ENCODE peak calls at places on chromosomes 5 and 9, in four cellular contexts. S is activated T-cell treated with anti-CD3 and anti-CD28 coated beads, Interleukin-2, amount 50 U/mL, for 4 hours; B is nephron progenitor cell; T is HTR-8/SVneo. M is an unnamed sample.

GRCh38 chr9:2872307-2872940 is 28.5 kb upstream of the PUM3 start:
- DNase-seq in T (no peak), B (peak), S (no peak), M (peak)

GRCh38 chr5:97231025-97231636 is 48.1 kb upstream of the RIOK2 start:
- DNase-seq in S (no peak), B (peak), T (peak), M (peak)

GRCh38 chr5:138468133-138468965 is 3.1 kb downstream of the EGR1 start:
- DNase-seq in T (no peak), S (no peak), B (no peak), M (peak)

GRCh38 chr9:118271936-118272335 is 567.7 kb downstream of the TLR4 start:
- DNase-seq in S (no peak), B (no peak), T (no peak), M (peak)

GRCh38 chr5:79093762-79094161 is 17.8 kb upstream of the BHMT start:
- DNase-seq in T (no peak), S (no peak), B (no peak), M (no peak)

GRCh38 chr5:177303121-177303924 is at the start of the genes PRELID1 and RAB24:
- DNase-seq in B (peak), S (peak), T (peak), M (peak)

GRCh38 chr9:116543731-116544400 is 143.2 kb upstream of the TRIM32 start:
- DNase-seq in S (no peak), B (no peak), T (no peak), M (no peak)

GRCh38 chr5:116674881-116675627 is 100.4 kb upstream of the SEMA6A start:
- DNase-seq in S (no peak), T (no peak), B (no peak), M (no peak)

GRCh38 chr5:66717455-66718373 is 121.5 kb downstream of the MAST4 start:
- DNase-seq in B (no peak), T (no peak), S (no peak), M (no peak)

GRCh38 chr9:128470560-128470959 is 14.8 kb downstream of the ODF2 start:
- DNase-seq in B (no peak), S (no peak), T (no peak), M (peak)

GRCh38 chr5:33205727-33206410 is 234.9 kb upstream of the TARS1 start:
- DNase-seq in B (no peak), S (no peak), T (no peak), M (peak)

GRCh38 chr5:10788358-10788757 is 27.3 kb upstream of the DAP start:
- DNase-seq in T (no peak), S (no peak), B (no peak), M (no peak)

GRCh38 chr5:132905938-132906337 is 32.5 kb downstream of the LEAP2 start:
- DNase-seq in T (no peak), S (no peak), B (no peak), M (peak)